ENCODE peak calls at places on chromosome 22, in six cellular contexts. X is fibroblast of lung; F is tibial artery; J is HepG2; D is CD8-positive, alpha-beta memory T cell; K is ovary. M is an unnamed sample.

GRCh38 chr22:45860201-45860600 is 116.8 kb downstream of the WNT7B start:
- DNase-seq in F (no peak), D (no peak), X (no peak), J (no peak), K (no peak), M (no peak)

GRCh38 chr22:23404689-23405365 is 175.3 kb downstream of the IGLL1 start:
- DNase-seq in J (peak; percentile 35), X (peak; percentile 22), K (peak; percentile 75), F (no peak), D (no peak), M (no peak)

GRCh38 chr22:26033071-26033470 is 136.2 kb upstream of the SEZ6L start:
- DNase-seq in K (no peak), F (no peak), D (no peak), J (no peak), X (no peak), M (no peak)

GRCh38 chr22:28137036-28137435 is 218.0 kb upstream of the PITPNB start:
- DNase-seq in D (no peak), F (no peak), K (no peak), J (no peak), X (no peak), M (no peak)

GRCh38 chr22:46974077-46974476 is 211.6 kb downstream of the TBC1D22A start:
- DNase-seq in D (no peak), J (no peak), F (no peak), X (no peak), K (no peak), M (no peak)

GRCh38 chr22:32985899-32986772 is 72.0 kb downstream of the SYN3 start:
- DNase-seq in J (peak; percentile 70), X (peak; percentile 82), D (no peak), F (peak; percentile 79), K (peak; percentile 69), M (peak; percentile 67)

GRCh38 chr22:31020334-31020733 is 51.3 kb downstream of the TUG1 start:
- DNase-seq in F (no peak), D (no peak), K (no peak), X (no peak), J (peak; percentile 36), M (no peak)

GRCh38 chr22:27213766-27214581 is 556.6 kb downstream of the MIAT start:
- DNase-seq in X (peak; percentile 44), J (no peak), K (peak; percentile 78), F (peak; percentile 88), D (no peak), M (peak; percentile 38)

GRCh38 chr22:26672060-26672471 is 14.7 kb downstream of the MIAT start:
- DNase-seq in D (peak; percentile 36), X (no peak), F (no peak), J (no peak), K (no peak), M (peak; percentile 21)

GRCh38 chr22:42891696-42892095 is 34.6 kb upstream of the ARFGAP3 start:
- DNase-seq in F (no peak), J (no peak), X (no peak), D (no peak), K (no peak), M (no peak)
- H3K4me1 ChIP-seq in F (no peaks in the 10 kb centered on the region), J (no peaks in the 10 kb centered on the region), X (no peaks in the 10 kb centered on the region), D (peaks cover 31% of the 10 kb centered on the region), K (no peaks in the 10 kb centered on the region), M (peaks cover 8% of the 10 kb centered on the region)

GRCh38 chr22:42950281-42950680 is 64.7 kb downstream of the PACSIN2 start:
- DNase-seq in D (no peak), J (no peak), F (no peak), X (no peak), K (no peak), M (no peak)

GRCh38 chr22:42949159-42949558 is 65.8 kb downstream of the PACSIN2 start:
- DNase-seq in K (no peak), D (no peak), F (no peak), J (no peak), X (peak; percentile 74), M (no peak)

GRCh38 chr22:42947211-42947990 is 67.5 kb downstream of the PACSIN2 start:
- DNase-seq in D (no peak), J (peak; percentile 87), K (no peak), X (no peak), F (no peak), M (no peak)

GRCh38 chr22:42948205-42948804 is 66.6 kb downstream of the PACSIN2 start:
- DNase-seq in X (no peak), J (no peak), F (no peak), D (no peak), K (no peak), M (no peak)

GRCh38 chr22:42951093-42951710 is 63.7 kb downstream of the PACSIN2 start:
- DNase-seq in K (no peak), F (no peak), X (no peak), J (no peak), D (no peak), M (no peak)
- H3K4me3 ChIP-seq in K (no peak overlapping the region), F (no peak overlapping the region), X (no peak overlapping the region), J (no peak overlapping the region), D (no peak overlapping the region), M (no peak overlapping the region)

DNA sequence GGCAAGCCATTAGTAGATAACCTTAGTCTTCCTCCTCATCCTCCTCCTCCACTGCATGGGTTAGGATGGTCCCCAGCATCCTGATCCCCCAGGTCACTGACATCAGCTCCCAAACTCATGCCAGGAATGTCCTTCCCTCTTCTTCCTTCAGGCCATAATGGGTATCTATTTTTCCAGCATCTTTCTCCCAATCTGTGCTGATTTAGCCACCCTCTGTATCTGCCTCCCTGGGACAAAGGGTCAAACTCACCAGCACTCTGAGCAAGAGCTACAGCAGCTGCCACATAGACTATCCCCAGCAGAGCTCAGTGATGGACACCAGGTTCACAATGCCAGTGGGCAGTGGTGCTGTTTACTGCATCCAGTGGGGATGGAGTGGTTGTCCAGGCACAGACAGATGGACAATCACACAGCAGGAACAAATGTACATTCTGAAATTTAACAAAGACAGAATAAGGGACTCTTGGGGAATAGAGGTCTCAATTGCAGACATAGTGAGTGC is 115.2 kb upstream of the TOP3B start:
- DNase-seq in D (no peak), X (no peak), F (no peak), J (no peak), K (no peak), M (no peak)
- H3K4me1 ChIP-seq in D (no peaks in the 10 kb centered on the region), X (no peaks in the 10 kb centered on the region), F (no peaks in the 10 kb centered on the region), J (no peaks in the 10 kb centered on the region), K (no peaks in the 10 kb centered on the region), M (no peaks in the 10 kb centered on the region)

GRCh38 chr22:39910875-39911601 is 10.2 kb downstream of the GRAP2 start:
- DNase-seq in X (no peak), F (no peak), J (no peak), K (no peak), D (no peak), M (no peak)
- H3K4me3 ChIP-seq in X (no peak overlapping the region), F (no peak overlapping the region), J (no peak overlapping the region), K (no peak overlapping the region), D (peak overlapping the region; percentile 66), M (no peak overlapping the region)